ENCODE peak calls at places on chromosomes 4 and X, in ten cellular contexts. L, Q, M, E, K, G, W, B, J and Z are unnamed samples.

GRCh38 chr4:143381171-143382118 is 44.8 kb downstream of the GAB1 start:
- DNase-seq in M (no peak), L (peak), K (peak), Q (no peak), E (peak), W (peak), J (peak), G (peak), B (no peak), Z (peak)

GRCh38 chr4:6093671-6094070 is 75.4 kb upstream of the C4orf50 start:
- DNase-seq in L (no peak), M (no peak), Q (no peak), G (no peak), W (no peak), K (no peak), J (no peak), B (no peak), E (no peak), Z (no peak)

GRCh38 chrX:129777218-129777768 is 2.5 kb upstream of the SASH3 start:
- DNase-seq in L (no peak), J (no peak), K (peak), W (no peak), B (no peak), G (no peak), Q (no peak), M (peak), E (no peak), Z (peak)

GRCh38 chr4:604131-604530 is 21.2 kb upstream of the PDE6B start:
- DNase-seq in E (no peak), M (peak), L (no peak), B (no peak), J (no peak), W (no peak), G (no peak), Q (no peak), K (no peak), Z (no peak)

GRCh38 chr4:141654098-141654497 is 17.7 kb downstream of the IL15 start:
- DNase-seq in M (no peak), E (no peak), K (no peak), Q (no peak), G (peak), W (peak), L (peak), J (no peak), B (no peak), Z (no peak)

GRCh38 chr4:73447701-73448100 is 11.7 kb downstream of the AFP start:
- DNase-seq in J (no peak), Q (no peak), W (peak), M (no peak), E (no peak), L (no peak), B (no peak), G (no peak), K (no peak), Z (no peak)

GRCh38 chrX:13051529-13052172 is 7.2 kb upstream of the FAM9C start:
- DNase-seq in K (no peak), G (no peak), J (no peak), E (no peak), W (no peak), Q (no peak), L (peak), B (no peak), M (no peak), Z (peak)

GRCh38 chr4:101938836-101939235 is 148.3 kb downstream of the BANK1 start:
- DNase-seq in J (no peak), W (no peak), E (no peak), L (no peak), Q (no peak), B (no peak), M (no peak), K (no peak), G (no peak), Z (no peak)

GRCh38 chr4:107261241-107261874 is 225.2 kb upstream of the DKK2 start:
- DNase-seq in L (no peak), E (no peak), W (no peak), J (no peak), M (no peak), K (no peak), B (no peak), G (no peak), Q (no peak), Z (no peak)

GRCh38 chr4:20370284-20370683 is 118.6 kb downstream of the SLIT2 start:
- DNase-seq in E (no peak), L (peak), Q (no peak), K (no peak), B (no peak), M (no peak), G (no peak), J (no peak), W (peak), Z (no peak)

GRCh38 chrX:19670321-19670750 is 155.0 kb upstream of the MAP3K15 start:
- DNase-seq in W (peak), B (no peak), K (no peak), M (no peak), E (no peak), L (no peak), J (no peak), Q (no peak), G (peak), Z (no peak)

GRCh38 chr4:23770011-23770410 is 119.8 kb downstream of the PPARGC1A start:
- DNase-seq in W (peak), L (no peak), B (no peak), J (no peak), K (no peak), Q (no peak), M (no peak), E (peak), G (peak), Z (no peak)

GRCh38 chrX:131225078-131225477 is 64.0 kb downstream of the IGSF1 start:
- DNase-seq in K (no peak), W (no peak), Q (no peak), G (no peak), B (no peak), E (no peak), J (no peak), M (no peak), L (no peak), Z (no peak)

GRCh38 chr4:74005528-74005927 is 7.1 kb upstream of the CXCL5 start:
- DNase-seq in E (no peak), B (no peak), Q (no peak), L (no peak), G (peak), J (no peak), W (peak), K (no peak), M (no peak), Z (no peak)

GRCh38 chr4:40475609-40476008 is 140.5 kb downstream of the CHRNA9 start:
- DNase-seq in B (no peak), Q (no peak), J (no peak), K (no peak), L (peak), E (no peak), G (peak), M (no peak), W (no peak), Z (no peak)

GRCh38 chrX:71543316-71543715 is 10.4 kb downstream of the OGT start:
- DNase-seq in M (no peak), J (no peak), K (no peak), B (no peak), Q (no peak), G (no peak), L (no peak), W (peak), E (peak), Z (no peak)

GRCh38 chr4:61202100-61202637 is 2.0 kb downstream of the ADGRL3 start:
- DNase-seq in E (no peak), G (no peak), K (no peak), J (no peak), W (no peak), Q (peak), L (peak), B (no peak), M (no peak), Z (no peak)

GRCh38 chr4:54032558-54033135 is 31.8 kb downstream of the CHIC2 start:
- DNase-seq in L (peak), W (no peak), J (no peak), B (no peak), E (no peak), G (no peak), M (no peak), K (no peak), Q (no peak), Z (no peak)

GRCh38 chr4:126992910-126993309 is 639.8 kb upstream of the INTU start:
- DNase-seq in J (no peak), W (no peak), E (no peak), K (no peak), B (no peak), L (no peak), Q (no peak), G (no peak), M (no peak), Z (no peak)